ENCODE peak calls at places on chromosomes 4 and X, in eight cellular contexts. A, B, H, M, V, I, O and R are unnamed samples.

GRCh38 chrX:109826954-109827708 is 94.1 kb upstream of the ACSL4 start:
- DNase-seq in A (no peak), B (peak; percentile 51), H (peak; percentile 86), M (no peak), V (no peak), I (no peak), O (no peak), R (no peak)

GRCh38 chrX:72245461-72246089 is 6.7 kb upstream of the ERCC6L start:
- DNase-seq in A (peak; percentile 26), B (no peak), H (peak; percentile 36), M (peak; percentile 66), V (peak; percentile 59), I (peak; percentile 4), O (peak; percentile 51), R (peak; percentile 28)

GRCh38 chrX:129686422-129686948 is 31.7 kb upstream of the APLN start:
- DNase-seq in A (no peak), B (peak; percentile 68), H (no peak), M (no peak), V (no peak), I (peak; percentile 64), O (peak; percentile 64), R (no peak)

GRCh38 chr4:2339458-2340271 is 77.8 kb upstream of the MXD4 start:
- DNase-seq in A (no peak), B (no peak), H (no peak), M (peak; percentile 5), V (no peak), I (no peak), O (peak; percentile 16), R (no peak)

GRCh38 chr4:52028970-52029369 is 8.8 kb upstream of the LRRC66 start:
- DNase-seq in A (no peak), B (no peak), H (peak; percentile 85), M (no peak), V (no peak), I (no peak), O (no peak), R (no peak)

GRCh38 chrX:72080150-72080549 is 51.6 kb downstream of the RTL5 start:
- DNase-seq in A (no peak), B (no peak), H (no peak), M (no peak), V (no peak), I (no peak), O (no peak), R (no peak)

GRCh38 chr4:1517592-1518411 is 111.6 kb upstream of the NKX1-1 start:
- DNase-seq in A (no peak), B (no peak), H (no peak), M (peak; percentile 3), V (no peak), I (no peak), O (peak; percentile 17), R (no peak)

GRCh38 chr4:56267558-56267957 is 119.7 kb downstream of the AASDH start:
- DNase-seq in A (no peak), B (no peak), H (no peak), M (no peak), V (no peak), I (no peak), O (no peak), R (no peak)

GRCh38 chr4:25144870-25145481 is 15.3 kb downstream of the SEPSECS start:
- DNase-seq in A (no peak), B (no peak), H (peak; percentile 18), M (no peak), V (no peak), I (no peak), O (no peak), R (peak; percentile 17)

GRCh38 chrX:152904151-152905080 is 6.5 kb downstream of the ZNF185 start:
- DNase-seq in A (peak; percentile 31), B (peak; percentile 53), H (peak; percentile 70), M (peak; percentile 63), V (peak; percentile 43), I (peak; percentile 22), O (peak; percentile 44), R (peak; percentile 23)

GRCh38 chrX:50700921-50701320 is 113.1 kb downstream of the SHROOM4 start:
- DNase-seq in A (no peak), B (no peak), H (peak; percentile 39), M (no peak), V (no peak), I (no peak), O (no peak), R (no peak)

GRCh38 chr4:161822174-161822573 is 341.6 kb downstream of the FSTL5 start:
- DNase-seq in A (no peak), B (no peak), H (no peak), M (no peak), V (no peak), I (no peak), O (no peak), R (no peak)

GRCh38 chr4:129109965-129110824 is 14.2 kb downstream of the C4orf33 start:
- DNase-seq in A (no peak), B (no peak), H (no peak), M (no peak), V (no peak), I (peak; percentile 11), O (no peak), R (no peak)

GRCh38 chrX:110403839-110404238 is 45.2 kb downstream of the RTL9 start:
- DNase-seq in A (no peak), B (peak; percentile 52), H (peak; percentile 82), M (no peak), V (no peak), I (no peak), O (no peak), R (no peak)

GRCh38 chrX:41276661-41277506 is 57.1 kb upstream of the DDX3X start:
- DNase-seq in A (no peak), B (no peak), H (no peak), M (no peak), V (no peak), I (no peak), O (no peak), R (peak; percentile 2)

GRCh38 chrX:22196151-22196550 is 76.6 kb upstream of the CBLL2 start:
- DNase-seq in A (no peak), B (no peak), H (no peak), M (no peak), V (no peak), I (no peak), O (no peak), R (no peak)

GRCh38 chr4:140637836-140638235 is 69.1 kb upstream of the UCP1 start:
- DNase-seq in A (peak; percentile 7), B (no peak), H (peak; percentile 5), M (peak; percentile 42), V (no peak), I (no peak), O (no peak), R (peak; percentile 67)

GRCh38 chr4:98027827-98028226 is 115.4 kb downstream of the STPG2 start:
- DNase-seq in A (no peak), B (no peak), H (peak; percentile 10), M (no peak), V (no peak), I (no peak), O (no peak), R (no peak)

GRCh38 chrX:49303346-49303745 is at the start of gene GAGE10:
- DNase-seq in A (no peak), B (no peak), H (no peak), M (no peak), V (no peak), I (no peak), O (no peak), R (no peak)

GRCh38 chrX:49309401-49309981 is 6.0 kb downstream of the GAGE10 start:
- DNase-seq in A (peak; percentile 47), B (no peak), H (peak; percentile 13), M (no peak), V (no peak), I (no peak), O (no peak), R (no peak)

GRCh38 chrX:49310371-49310770 is 6.9 kb downstream of the GAGE10 start:
- DNase-seq in A (no peak), B (no peak), H (no peak), M (no peak), V (no peak), I (no peak), O (no peak), R (no peak)

DNA sequence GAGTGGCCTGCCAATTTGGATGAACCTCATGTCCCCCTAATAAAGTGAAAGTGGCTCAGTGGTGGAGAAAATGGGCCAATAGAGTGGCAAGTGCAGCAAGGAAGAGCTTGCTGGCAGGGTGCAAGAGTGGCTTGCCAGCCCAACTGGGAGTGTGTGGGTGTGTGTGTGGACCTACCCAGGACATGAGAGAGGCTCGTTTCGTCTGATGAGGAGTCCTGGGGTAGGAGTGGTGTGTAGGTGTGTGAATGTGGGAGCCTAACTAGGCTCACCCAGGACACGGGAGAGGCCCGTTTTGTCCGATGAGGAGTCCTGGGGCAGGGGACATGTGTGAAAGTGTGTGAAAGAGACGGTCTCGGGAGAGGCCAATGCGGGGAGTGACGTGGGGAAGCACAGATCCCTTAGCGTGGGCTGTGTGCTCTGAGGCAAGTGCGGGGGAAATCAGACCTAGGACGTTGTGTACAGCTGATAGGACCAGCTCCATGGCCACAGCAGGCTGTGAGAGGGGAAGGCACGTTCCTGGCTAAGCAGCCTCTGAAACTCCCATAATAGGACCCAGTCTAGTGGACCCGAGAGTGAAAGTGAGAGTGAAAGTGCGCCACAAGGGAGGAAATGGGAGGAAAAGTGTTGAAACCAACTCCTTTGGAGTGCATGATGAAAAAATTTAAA is 5.3 kb downstream of the GAGE10 start:
- DNase-seq in A (no peak), B (no peak), H (no peak), M (no peak), V (no peak), I (peak; percentile 17), O (no peak), R (no peak)
- H3K4me3 ChIP-seq in A (peak overlapping the region; percentile 23), B (peak overlapping the region; percentile 21), H (no peak overlapping the region), M (no peak overlapping the region), V (no peak overlapping the region), I (peak overlapping the region; percentile 29), O (peak overlapping the region; percentile 48), R (no peak overlapping the region)

DNA sequence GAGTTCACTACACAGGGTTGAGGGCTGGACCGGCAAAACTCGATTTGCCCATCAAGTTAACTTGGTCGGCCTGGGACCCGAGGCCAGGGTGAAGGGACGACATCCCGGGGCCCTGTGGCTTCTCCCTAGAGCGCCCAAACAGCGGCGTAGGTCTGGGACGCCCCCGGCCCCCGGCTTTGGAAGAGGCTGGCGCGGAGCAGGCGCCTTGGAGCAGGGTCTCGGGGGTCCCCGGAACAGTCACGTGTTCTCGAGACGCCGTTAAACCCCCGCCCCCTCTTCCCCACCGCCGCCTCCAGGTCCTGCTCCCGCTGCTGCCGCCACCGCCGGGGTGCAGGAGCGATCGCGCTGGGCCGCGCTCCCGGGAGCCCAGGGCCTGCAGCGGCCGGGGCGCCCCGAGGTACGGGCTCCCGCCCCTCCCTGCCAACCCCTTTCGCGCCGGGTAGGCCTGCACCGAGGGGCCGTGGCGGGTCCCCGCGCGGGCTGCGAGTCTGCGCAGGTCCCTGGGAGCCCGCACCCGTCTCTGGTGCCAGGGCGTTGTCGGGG is at the start of gene NPY5R:
- DNase-seq in A (no peak), B (no peak), H (no peak), M (peak; percentile 5), V (no peak), I (no peak), O (no peak), R (no peak)
- H3K4me3 ChIP-seq in A (no peak within 1 kb of the TSS), B (peak within 1 kb of the TSS; percentile 24), H (no peak within 1 kb of the TSS), M (no peak within 1 kb of the TSS), V (peak within 1 kb of the TSS; percentile 48), I (peak within 1 kb of the TSS; percentile 42), O (peak within 1 kb of the TSS; percentile 50), R (no peak within 1 kb of the TSS)

GRCh38 chrX:39613997-39614679 is 483.6 kb downstream of the BCOR start:
- DNase-seq in A (peak; percentile 31), B (no peak), H (no peak), M (no peak), V (no peak), I (no peak), O (no peak), R (peak; percentile 75)
- H3K4me3 ChIP-seq in A (no peak overlapping the region), B (no peak overlapping the region), H (no peak overlapping the region), M (peak overlapping the region; percentile 58), V (no peak overlapping the region), I (no peak overlapping the region), O (peak overlapping the region; percentile 43), R (peak overlapping the region; percentile 47)

GRCh38 chr4:184815046-184815877 is 10.5 kb downstream of the ACSL1 start:
- DNase-seq in A (no peak), B (peak; percentile 60), H (peak; percentile 81), M (peak; percentile 81), V (peak; percentile 85), I (peak; percentile 83), O (peak; percentile 93), R (peak; percentile 91)
- H3K4me3 ChIP-seq in A (no peak overlapping the region), B (no peak overlapping the region), H (no peak overlapping the region), M (no peak overlapping the region), V (no peak overlapping the region), I (no peak overlapping the region), O (no peak overlapping the region), R (peak overlapping the region; percentile 42)